ENCODE peak calls at places on chromosomes 11 and 22, in five cellular contexts. E is CD8-positive, alpha-beta T cell; K is heart right ventricle; B is stomach; R is tibial artery. D is an unnamed sample. For H3K4me1, the result is how much of the 10 kb centered on the place peaks cover.

GRCh38 chr11:95108671-95109551 is 19.3 kb downstream of the ENDOD1 start:
- DNase-seq in E (no peak), K (no peak), B (no peak), R (no peak), D (no peak)

GRCh38 chr22:29762263-29762662 is 4.5 kb downstream of the ZMAT5 start:
- DNase-seq in E (no peak), K (no peak), B (no peak), R (no peak), D (no peak)

GRCh38 chr11:17786824-17787525 is 52.4 kb downstream of the KCNC1 start:
- DNase-seq in E (no peak), K (no peak), B (no peak), R (no peak), D (no peak)

GRCh38 chr22:22916215-22916951 is 28.8 kb downstream of the IGLL5 start:
- DNase-seq in E (no peak), K (no peak), B (no peak), R (no peak), D (no peak)

GRCh38 chr11:120068114-120068573 is 69.8 kb downstream of the TRIM29 start:
- DNase-seq in E (no peak), K (no peak), B (no peak), R (no peak), D (no peak)

GRCh38 chr11:2177081-2177480 is 5.5 kb upstream of the TH start:
- DNase-seq in E (no peak), K (no peak), B (no peak), R (no peak), D (no peak)

GRCh38 chr11:99918761-99919160 is 768.3 kb upstream of the ARHGAP42 start:
- DNase-seq in E (no peak), K (no peak), B (no peak), R (no peak), D (no peak)

GRCh38 chr22:36819112-36819511 is 2.3 kb upstream of the PVALB start:
- DNase-seq in E (no peak), K (no peak), B (no peak), R (no peak), D (no peak)

GRCh38 chr11:32434387-32435151 is 770 bp downstream of the WT1 start:
- DNase-seq in E (no peak), K (peak), B (no peak), R (no peak), D (no peak)

GRCh38 chr11:132042296-132042695 is 671.9 kb downstream of the NTM start:
- DNase-seq in E (no peak), K (no peak), B (no peak), R (no peak), D (no peak)

GRCh38 chr11:19714387-19715363 is 2.0 kb downstream of the NAV2 start:
- DNase-seq in E (no peak), K (peak), B (no peak), R (peak), D (peak)

GRCh38 chr22:49451070-49451840 is 376.4 kb downstream of the BRD1 start:
- DNase-seq in E (no peak), K (no peak), B (no peak), R (peak), D (no peak)

GRCh38 chr11:2466869-2467694 is 22.3 kb downstream of the KCNQ1 start:
- DNase-seq in E (peak), K (no peak), B (peak), R (no peak), D (no peak)

GRCh38 chr11:12995823-12996222 is 13.3 kb upstream of the RASSF10 start:
- DNase-seq in E (no peak), K (no peak), B (no peak), R (no peak), D (no peak)

GRCh38 chr22:35467788-35468187 is 67.8 kb downstream of the MCM5 start:
- DNase-seq in E (no peak), K (peak), B (peak), R (peak), D (peak)

GRCh38 chr22:24834845-24835570 is 29.0 kb downstream of the SGSM1 start:
- DNase-seq in E (no peak), K (no peak), B (no peak), R (no peak), D (no peak)

GRCh38 chr11:85779956-85780640 is 30.8 kb downstream of the SYTL2 start:
- DNase-seq in E (no peak), K (no peak), B (no peak), R (no peak), D (no peak)

GRCh38 chr11:128802358-128802981 is 64.6 kb downstream of the KCNJ1 start:
- DNase-seq in E (no peak), K (no peak), B (peak), R (no peak), D (no peak)

DNA sequence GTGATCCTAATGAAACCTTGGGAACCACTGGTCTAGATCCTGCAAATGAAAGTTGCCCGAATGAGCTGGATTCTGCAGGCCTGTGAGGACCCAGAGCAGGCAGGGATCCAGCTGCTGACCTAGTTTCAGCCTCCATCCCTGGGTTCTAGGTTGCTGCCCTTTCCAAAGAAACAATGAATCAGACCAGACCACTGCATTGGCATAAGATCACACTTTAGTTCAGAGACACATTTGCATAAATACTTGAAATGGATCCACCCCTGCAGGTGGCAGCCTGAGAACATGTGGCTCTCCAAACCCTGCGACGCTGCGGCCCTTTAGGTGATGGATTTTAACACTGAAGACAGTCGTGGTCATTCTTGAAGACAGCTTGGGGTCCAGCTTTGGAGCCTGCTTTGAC is 23.7 kb downstream of the ADAMTS8 start:
- DNase-seq in E (no peak), K (no peak), B (no peak), R (no peak), D (no peak)
- H3K4me1 ChIP-seq in E (under half), K (under half), B (half or more), R (half or more), D (half or more)

GRCh38 chr11:5154657-5155056 is at the start of gene OR52A1:
- DNase-seq in E (no peak), K (no peak), B (no peak), R (no peak), D (no peak)

GRCh38 chr11:5159806-5160205 is 5.2 kb upstream of the OR52A1 start:
- DNase-seq in E (no peak), K (no peak), B (no peak), R (no peak), D (no peak)
- H3K4me3 ChIP-seq in E (no peak), K (no peak), B (no peak), R (no peak), D (no peak)

DNA sequence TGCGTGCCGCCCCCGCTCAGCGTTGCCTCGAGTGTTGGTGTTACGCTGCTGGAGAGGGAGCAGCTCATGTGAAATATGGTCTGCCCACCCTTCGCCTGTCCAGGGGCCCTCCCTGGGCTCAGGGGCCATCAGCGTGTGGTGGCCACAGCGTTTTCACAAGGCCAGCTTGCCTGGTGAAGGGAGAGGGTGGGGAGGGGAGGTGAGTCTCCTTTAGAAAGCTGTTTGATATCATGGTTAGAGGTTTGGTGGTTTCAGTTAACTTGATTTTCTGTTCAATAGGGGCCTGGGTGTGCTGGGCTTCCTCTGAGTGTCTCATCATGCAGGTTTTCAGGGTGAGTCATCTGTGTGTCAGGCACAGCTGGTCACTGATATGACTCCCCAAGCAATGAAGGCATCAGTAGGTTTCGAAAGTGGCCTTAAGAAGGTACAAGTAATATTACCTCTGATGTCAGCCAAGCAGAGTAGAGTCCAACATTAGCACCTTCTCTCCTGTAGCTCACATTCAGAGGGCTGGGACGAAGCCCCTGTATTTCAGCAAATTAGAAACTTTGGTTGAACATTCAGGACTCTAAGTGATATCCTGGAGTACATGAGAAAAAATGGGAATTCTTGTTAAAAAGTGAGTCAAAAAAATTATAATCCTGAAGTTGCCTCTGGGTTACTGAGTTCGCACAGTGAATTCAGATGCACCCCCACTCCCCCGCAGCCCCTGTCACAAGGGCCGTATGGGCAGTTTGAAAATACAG is 172.5 kb downstream of the TBC1D22A start:
- DNase-seq in E (no peak), K (no peak), B (no peak), R (no peak), D (no peak)
- H3K4me1 ChIP-seq in E (under half), K (under half), B (under half), R (under half), D (under half)

GRCh38 chr11:208917-209260 is 1.4 kb downstream of the RIC8A start:
- DNase-seq in E (no peak), K (no peak), B (no peak), R (no peak), D (no peak)

GRCh38 chr11:209275-210121 is 2.0 kb downstream of the RIC8A start:
- DNase-seq in E (peak), K (no peak), B (peak), R (no peak), D (no peak)

GRCh38 chr11:210803-211180 is 3.3 kb downstream of the RIC8A start:
- DNase-seq in E (peak), K (no peak), B (peak), R (no peak), D (no peak)

GRCh38 chr11:211295-211694 is 3.8 kb downstream of the RIC8A start:
- DNase-seq in E (peak), K (no peak), B (peak), R (no peak), D (no peak)

DNA sequence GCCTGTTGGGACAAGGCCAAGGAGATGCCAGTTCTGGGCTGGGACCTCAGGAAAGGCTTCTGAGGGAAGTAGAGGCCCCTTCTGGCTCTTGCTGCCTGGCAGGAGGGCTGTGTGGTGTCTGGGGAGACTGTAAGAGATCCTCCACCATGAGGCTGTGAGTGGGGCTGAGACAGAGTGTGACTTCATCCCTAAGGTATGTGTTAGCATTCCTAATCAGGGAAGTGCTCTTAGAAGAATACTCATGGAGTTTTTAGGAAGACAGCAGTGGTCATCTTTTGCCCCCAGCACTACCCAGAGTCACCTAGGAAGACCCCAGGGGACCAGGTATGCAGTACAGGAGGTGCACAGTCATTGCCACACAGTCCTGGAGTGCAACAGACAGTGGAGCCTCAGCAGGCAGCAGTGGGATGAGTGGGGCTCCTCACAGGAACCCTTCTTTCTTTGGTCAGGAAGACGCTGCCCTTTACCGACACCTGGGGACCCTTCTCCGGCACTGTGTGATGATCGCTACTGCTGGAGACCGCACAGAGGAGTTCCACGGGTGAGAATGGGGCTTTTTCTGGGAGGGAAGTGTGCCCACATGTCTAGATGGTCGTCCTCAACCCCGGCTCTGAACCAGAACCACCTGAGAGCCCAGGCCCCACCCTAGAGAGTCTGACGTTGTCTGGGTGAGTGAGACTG is 2.8 kb downstream of the RIC8A start:
- DNase-seq in E (peak), K (no peak), B (peak), R (no peak), D (no peak)
- H3K4me3 ChIP-seq in E (no peak), K (peak), B (no peak), R (no peak), D (peak)

DNA sequence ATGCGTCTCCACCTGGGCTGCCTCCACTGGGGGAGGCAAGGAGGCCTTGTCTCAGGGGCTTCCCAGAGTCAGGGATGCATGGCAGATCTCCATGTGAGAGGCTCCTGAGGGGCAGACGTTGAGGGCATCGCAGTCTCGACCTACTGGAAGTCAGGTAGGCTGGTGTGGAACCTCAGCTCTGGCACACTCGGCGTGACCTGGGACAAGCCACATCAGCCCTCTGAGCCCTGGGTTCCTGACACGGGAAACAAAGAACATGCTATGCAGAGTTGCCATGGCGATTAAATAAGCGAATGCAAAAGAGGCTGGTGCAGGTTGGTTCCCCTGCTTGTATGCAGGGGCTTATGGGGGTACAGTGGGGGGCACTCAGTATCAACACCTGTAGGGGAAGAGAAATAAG is 442.5 kb downstream of the MIAT start:
- DNase-seq in E (no peak), K (no peak), B (no peak), R (no peak), D (no peak)
- H3K4me1 ChIP-seq in E (under half), K (under half), B (under half), R (under half), D (under half)

GRCh38 chr11:61793084-61793828 is 545 bp downstream of the FEN1 start:
- DNase-seq in E (no peak), K (no peak), B (no peak), R (no peak), D (no peak)

GRCh38 chr11:61796127-61796526 is 3.4 kb downstream of the FEN1 start:
- DNase-seq in E (no peak), K (no peak), B (no peak), R (no peak), D (no peak)

GRCh38 chr11:61795459-61795858 is 2.7 kb downstream of the FEN1 start:
- DNase-seq in E (no peak), K (no peak), B (no peak), R (no peak), D (no peak)

GRCh38 chr11:61793829-61794204 is 1.1 kb downstream of the FEN1 start:
- DNase-seq in E (no peak), K (no peak), B (no peak), R (no peak), D (no peak)

DNA sequence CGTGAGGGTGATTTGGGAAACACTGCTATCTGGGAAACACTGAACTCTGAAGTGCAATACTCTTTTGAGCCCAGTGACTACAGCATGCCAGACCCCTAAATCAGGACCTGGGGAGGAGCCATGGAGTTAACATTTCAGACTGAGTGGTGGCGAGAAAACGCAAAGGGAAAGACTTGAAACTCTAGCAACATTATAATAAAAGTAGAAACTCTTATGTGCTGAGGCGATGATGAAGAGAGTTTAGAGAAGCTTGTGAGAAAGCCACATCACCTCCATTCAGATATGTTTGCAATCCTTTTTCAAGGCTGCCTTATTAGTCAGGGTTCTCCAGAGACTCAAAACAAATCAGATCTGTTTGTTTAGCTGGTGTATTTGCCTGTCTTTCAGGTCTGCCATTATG is 1.9 kb downstream of the FEN1 start:
- DNase-seq in E (no peak), K (no peak), B (no peak), R (no peak), D (no peak)
- H3K4me3 ChIP-seq in E (no peak), K (no peak), B (no peak), R (no peak), D (no peak)

GRCh38 chr11:122162095-122162494 is 46.1 kb upstream of the BLID start:
- DNase-seq in E (no peak), K (no peak), B (no peak), R (no peak), D (no peak)
- H3K4me1 ChIP-seq in E (under half), K (under half), B (under half), R (half or more), D (half or more)

DNA sequence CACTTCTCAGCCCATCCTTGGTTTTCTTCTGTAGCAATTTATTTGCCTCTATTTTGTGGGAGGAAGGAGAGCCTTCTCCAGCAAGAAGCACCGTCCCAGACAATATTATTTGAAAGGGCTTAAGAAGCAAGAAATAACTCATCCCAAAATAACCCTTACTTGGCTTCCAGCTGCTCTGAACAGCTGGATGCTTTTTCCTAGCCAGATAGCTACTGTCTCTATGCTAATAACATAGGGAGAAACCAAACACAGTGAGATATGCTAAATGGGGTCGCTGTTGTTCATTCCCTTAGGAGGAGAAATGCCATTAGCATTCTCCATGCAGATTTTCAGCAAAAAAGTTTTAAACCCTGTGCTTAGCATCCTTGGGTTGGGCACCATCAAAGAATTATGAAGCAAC is 133.1 kb downstream of the SPATA19 start:
- DNase-seq in E (no peak), K (no peak), B (no peak), R (no peak), D (no peak)
- H3K4me3 ChIP-seq in E (no peak), K (no peak), B (no peak), R (no peak), D (no peak)

DNA sequence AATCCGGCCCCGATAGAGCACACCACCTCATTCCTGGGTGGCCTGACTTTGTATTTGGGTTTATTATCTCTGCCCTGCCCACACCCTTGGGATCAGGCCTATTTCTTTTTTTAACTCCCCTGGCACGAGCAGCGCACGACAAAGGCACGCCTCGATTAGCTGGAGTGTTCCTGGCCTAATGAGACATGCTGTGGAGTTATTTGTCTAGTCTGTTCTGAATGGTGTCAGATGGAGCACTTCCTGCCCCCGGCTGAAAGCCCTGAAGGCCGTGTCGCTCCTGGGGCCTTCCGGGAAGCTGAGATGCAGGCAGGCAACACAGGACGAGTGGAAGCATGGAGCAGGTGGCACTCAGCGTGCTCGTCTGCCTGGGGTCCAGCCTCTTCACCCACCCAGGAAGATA is 47.1 kb downstream of the LARGE1 start:
- DNase-seq in E (no peak), K (peak), B (peak), R (no peak), D (peak)
- H3K4me1 ChIP-seq in E (under half), K (under half), B (half or more), R (half or more), D (under half)

D was measured in thoracic aorta.